ENCODE peak calls at places on chromosome 2, in six cellular contexts. Z is CD4-positive, alpha-beta T cell; E is H4; A is nucleus accumbens; X is transverse colon; N is NCI-H1105 treated with DMSO at 0.1 percent for 48 hours. O is an unnamed sample.

GRCh38 chr2:10864888-10865551 is 46.7 kb upstream of the KCNF1 start:
- DNase-seq in X (no peak), N (no peak), A (no peak), E (no peak), Z (no peak), O (no peak)

GRCh38 chr2:989766-990467 is 39.3 kb downstream of the SNTG2 start:
- DNase-seq in X (no peak), A (no peak), Z (no peak), N (no peak), E (no peak), O (no peak)

GRCh38 chr2:216590780-216591179 is 42.4 kb upstream of the IGFBP2 start:
- DNase-seq in X (no peak), Z (no peak), A (no peak), N (no peak), E (no peak), O (no peak)

GRCh38 chr2:182384860-182385259 is 42.0 kb downstream of the PDE1A start:
- DNase-seq in E (no peak), A (no peak), X (no peak), N (no peak), Z (no peak), O (no peak)

GRCh38 chr2:38180754-38181153 is 104.8 kb upstream of the CYP1B1 start:
- DNase-seq in A (no peak), E (no peak), N (no peak), Z (no peak), X (no peak), O (no peak)

GRCh38 chr2:101560780-101561315 is 85.9 kb upstream of the RFX8 start:
- DNase-seq in N (no peak), Z (no peak), E (no peak), X (no peak), A (no peak), O (no peak)

GRCh38 chr2:72139871-72140620 is 7.6 kb downstream of the CYP26B1 start:
- DNase-seq in E (no peak), N (no peak), X (no peak), A (no peak), Z (no peak), O (no peak)

GRCh38 chr2:162586311-162586710 is 242.4 kb downstream of the GCA start:
- DNase-seq in N (no peak), Z (no peak), A (no peak), E (no peak), X (no peak), O (no peak)

O was measured in BJ.